ENCODE peak calls at places on chromosomes 7 and 10, in seven cellular contexts. M, W, K, Y, Z, D and E are unnamed samples.

GRCh38 chr7:121605297-121605640 is 209.2 kb upstream of the FAM3C start:
- DNase-seq in M (no peak), D (peak), Z (no peak), W (no peak), Y (no peak), K (peak), E (no peak)

GRCh38 chr10:26197248-26197647 is 19.3 kb upstream of the GAD2 start:
- DNase-seq in M (no peak), W (no peak), K (no peak), D (no peak), Z (no peak), Y (no peak), E (no peak)

GRCh38 chr7:99267530-99268360 is 4.9 kb upstream of the MYH16 start:
- DNase-seq in D (peak), W (peak), K (peak), Z (no peak), Y (no peak), M (no peak), E (no peak)

GRCh38 chr10:86670290-86670811 is 2.0 kb downstream of the LDB3 start:
- DNase-seq in W (no peak), Z (no peak), K (no peak), D (no peak), Y (no peak), M (no peak), E (no peak)

GRCh38 chr10:91350651-91351081 is 59.5 kb upstream of the HECTD2 start:
- DNase-seq in Y (no peak), Z (no peak), M (no peak), K (peak), W (no peak), D (peak), E (no peak)

GRCh38 chr7:25261545-25262135 is 33.4 kb upstream of the NPVF start:
- DNase-seq in D (no peak), K (peak), M (no peak), W (no peak), Z (no peak), Y (no peak), E (no peak)

GRCh38 chr7:151459726-151460473 is 20.0 kb upstream of the CRYGN start:
- DNase-seq in K (peak), Z (no peak), D (peak), Y (no peak), W (peak), M (peak), E (peak)

GRCh38 chr7:74181821-74182220 is 7.7 kb downstream of the EIF4H start:
- DNase-seq in Y (no peak), Z (no peak), K (no peak), W (no peak), M (no peak), D (no peak), E (no peak)

GRCh38 chr10:113960617-113961260 is 82.9 kb upstream of the ADRB1 start:
- DNase-seq in Y (no peak), Z (no peak), K (no peak), W (no peak), D (no peak), M (no peak), E (no peak)

GRCh38 chr7:149885191-149886017 is 11.6 kb downstream of the ATP6V0E2 start:
- DNase-seq in D (no peak), M (no peak), Z (no peak), K (peak), W (no peak), Y (no peak), E (no peak)

GRCh38 chr10:33723181-33723580 is 388.7 kb upstream of the NRP1 start:
- DNase-seq in D (no peak), Z (no peak), W (no peak), K (no peak), M (no peak), Y (no peak), E (no peak)

GRCh38 chr7:29940199-29940598 is 49.4 kb downstream of the SCRN1 start:
- DNase-seq in W (no peak), Z (no peak), Y (no peak), D (no peak), M (no peak), K (no peak), E (no peak)

GRCh38 chr10:88092975-88093374 is 229.6 kb downstream of the PTEN start:
- DNase-seq in D (no peak), M (peak), Y (no peak), W (peak), Z (no peak), K (no peak), E (no peak)